ENCODE peak calls at places on chromosomes 6 and 20, in four cellular contexts. I is A549, U is IMR-90, W is H1. K is an unnamed sample.

GRCh38 chr6:55925292-55925691 is 49.9 kb upstream of the BMP5 start:
- DNase-seq in I (peak; percentile 6), U (peak; percentile 94), W (no peak), K (no peak)

GRCh38 chr6:53752440-53752839 is 42.4 kb upstream of the LRRC1 start:
- DNase-seq in I (no peak), U (no peak), W (no peak), K (no peak)

GRCh38 chr6:106360989-106361430 is 493 bp downstream of the CRYBG1 start:
- DNase-seq in I (no peak), U (no peak), W (peak; percentile 78), K (peak; percentile 44)

GRCh38 chr6:42368156-42368555 is 83.6 kb downstream of the TRERF1 start:
- DNase-seq in I (no peak), U (no peak), W (no peak), K (no peak)

GRCh38 chr20:4896971-4897497 is 104.3 kb downstream of the SLC23A2 start:
- DNase-seq in I (no peak), U (no peak), W (peak; percentile 78), K (peak; percentile 75)

GRCh38 chr6:154931741-154932424 is 63.2 kb upstream of the TIAM2 start:
- DNase-seq in I (no peak), U (peak; percentile 73), W (no peak), K (no peak)

GRCh38 chr20:41249781-41250281 is 67.7 kb downstream of the ZHX3 start:
- DNase-seq in I (no peak), U (peak; percentile 29), W (peak; percentile 78), K (peak; percentile 71)

GRCh38 chr20:24980321-24981053 is 12.1 kb downstream of the APMAP start:
- DNase-seq in I (no peak), U (no peak), W (peak; percentile 7), K (no peak)

GRCh38 chr20:16810216-16810615 is 62.1 kb downstream of the OTOR start:
- DNase-seq in I (no peak), U (no peak), W (no peak), K (no peak)

GRCh38 chr6:87798393-87799278 is 96.6 kb upstream of the AKIRIN2 start:
- DNase-seq in I (no peak), U (no peak), W (no peak), K (no peak)

GRCh38 chr20:50725722-50726000 is 5.7 kb upstream of the PARD6B start:
- DNase-seq in I (no peak), U (no peak), W (no peak), K (no peak)
- TF ChIP-seq USF2 in I (no peak), U (no peak), W (no peak), K (no peak)

GRCh38 chr6:18550119-18550518 is 163.0 kb downstream of the RNF144B start:
- DNase-seq in I (no peak), U (no peak), W (no peak), K (no peak)

GRCh38 chr6:18545726-18546125 is 158.6 kb downstream of the RNF144B start:
- DNase-seq in I (no peak), U (no peak), W (no peak), K (no peak)

GRCh38 chr6:18555750-18556149 is 168.6 kb downstream of the RNF144B start:
- DNase-seq in I (no peak), U (no peak), W (no peak), K (no peak)

GRCh38 chr6:18551228-18551627 is 164.1 kb downstream of the RNF144B start:
- DNase-seq in I (no peak), U (peak; percentile 72), W (no peak), K (no peak)
- TF ChIP-seq USF2 in I (no peak), U (no peak), W (no peak), K (no peak)

DNA sequence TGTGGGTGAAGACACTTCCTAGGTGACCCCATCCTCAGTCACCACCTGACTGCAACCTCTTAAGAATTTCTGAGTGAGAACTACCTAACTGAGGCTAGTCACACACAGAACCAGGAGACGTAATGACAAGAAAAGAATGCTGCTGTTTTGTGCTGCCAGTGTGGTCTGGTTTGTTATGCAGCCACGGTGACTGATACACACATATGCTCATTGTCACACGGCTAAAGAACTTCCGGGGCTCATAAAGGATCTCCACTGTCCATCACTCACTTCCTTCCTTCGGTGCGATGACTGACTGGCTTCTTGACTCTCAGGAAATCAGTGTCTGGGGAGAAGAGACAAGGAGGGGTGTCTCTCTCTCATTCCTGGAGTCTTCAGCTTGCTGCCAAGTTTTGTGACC is 88.0 kb downstream of the SLC24A3 start:
- DNase-seq in I (no peak), U (no peak), W (no peak), K (no peak)
- TF ChIP-seq USF2 in I (no peak), U (no peak), W (no peak), K (no peak)

GRCh38 chr6:168880271-168880670 is 373.4 kb downstream of the THBS2 start:
- DNase-seq in I (no peak), U (no peak), W (no peak), K (no peak)
- TF ChIP-seq USF2 in I (no peak), U (no peak), W (no peak), K (no peak)

GRCh38 chr20:2005359-2005758 is 11.5 kb upstream of the PDYN start:
- DNase-seq in I (no peak), U (peak; percentile 8), W (no peak), K (no peak)

GRCh38 chr20:2002365-2002764 is 8.5 kb upstream of the PDYN start:
- DNase-seq in I (no peak), U (no peak), W (no peak), K (no peak)

GRCh38 chr20:2004171-2004570 is 10.3 kb upstream of the PDYN start:
- DNase-seq in I (no peak), U (no peak), W (no peak), K (no peak)

GRCh38 chr20:2006452-2007381 is 12.9 kb upstream of the PDYN start:
- DNase-seq in I (no peak), U (peak; percentile 30), W (peak; percentile 78), K (peak; percentile 61)

DNA sequence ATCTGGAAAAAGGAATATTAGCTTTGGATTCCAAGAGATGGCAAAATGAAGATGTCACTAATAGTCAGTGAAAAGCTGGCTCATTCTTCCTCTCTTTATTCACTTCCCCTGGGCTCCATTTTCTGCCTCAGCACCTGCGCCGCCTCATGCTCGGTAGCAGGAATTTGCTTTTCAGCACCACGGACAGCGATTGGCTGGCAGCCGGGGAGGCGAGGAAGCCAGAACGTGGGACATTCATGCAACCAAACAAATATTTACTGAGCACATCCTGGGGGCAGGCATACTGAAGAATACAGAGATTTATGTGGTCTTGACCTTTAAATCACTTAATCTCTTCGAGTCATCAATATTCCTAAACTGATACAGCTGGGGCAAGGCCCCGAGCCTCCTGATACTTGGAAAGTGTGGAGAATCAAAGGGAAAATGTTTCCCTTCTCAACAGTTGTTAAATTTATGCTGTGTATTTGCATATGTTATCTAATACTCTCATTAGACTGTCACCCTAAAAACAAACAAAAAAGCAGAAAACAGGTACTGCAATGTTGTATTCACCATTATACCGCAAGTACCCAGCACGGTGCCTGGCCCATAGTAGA is 12.1 kb upstream of the PDYN start:
- DNase-seq in I (no peak), U (peak; percentile 45), W (peak; percentile 94), K (peak; percentile 90)
- TF ChIP-seq USF2 in I (no peak), U (no peak), W (no peak), K (no peak)

DNA sequence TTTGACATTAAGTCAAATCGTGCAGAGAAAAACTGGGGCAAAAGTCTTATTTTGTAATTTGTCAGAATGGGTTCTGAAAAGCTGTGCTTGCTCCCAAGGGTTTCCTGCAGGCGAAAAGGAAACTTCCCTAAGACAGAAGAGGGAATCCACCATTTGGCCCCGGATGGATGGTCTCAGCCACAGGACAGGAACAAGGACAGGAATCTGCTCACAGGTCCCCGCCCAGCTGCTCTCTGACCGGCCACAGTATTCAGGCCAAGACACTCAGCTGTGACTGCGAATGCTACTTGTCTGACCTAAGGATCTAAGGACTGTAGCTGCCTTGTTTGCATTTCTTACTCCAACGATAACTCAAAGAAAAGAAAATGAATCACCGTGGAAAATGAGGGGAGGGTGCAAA is 197.0 kb downstream of the BMP7 start:
- DNase-seq in I (no peak), U (no peak), W (no peak), K (no peak)
- TF ChIP-seq USF2 in I (no peak), U (no peak), W (no peak), K (no peak)

GRCh38 chr6:140436023-140436811 is 1061.8 kb upstream of the CITED2 start:
- DNase-seq in I (no peak), U (peak; percentile 67), W (no peak), K (peak; percentile 13)
- TF ChIP-seq USF2 in I (no peak), U (no peak), W (no peak), K (no peak)